ENCODE peak calls at places on chromosomes 12 and 14, in five cellular contexts. V, E, G, T and P are unnamed samples.

GRCh38 chr12:52670961-52671360 is 9.2 kb downstream of the KRT1 start:
- DNase-seq in E (no peak), G (no peak), T (no peak), V (no peak), P (no peak)

GRCh38 chr14:34593740-34594375 is 36.1 kb downstream of the SNX6 start:
- DNase-seq in V (no peak), G (no peak), T (peak), E (no peak), P (no peak)

GRCh38 chr12:810635-811415 is 58.4 kb downstream of the WNK1 start:
- DNase-seq in T (no peak), V (no peak), E (no peak), G (peak), P (no peak)

GRCh38 chr12:120117961-120118709 is 1.6 kb upstream of the RAB35 start:
- DNase-seq in G (no peak), E (peak), T (peak), V (no peak), P (no peak)

GRCh38 chr12:110269622-110270124 is 11.4 kb upstream of the ATP2A2 start:
- DNase-seq in V (no peak), E (peak), G (no peak), T (peak), P (peak)

GRCh38 chr14:40292664-40293063 is 860.4 kb upstream of the FBXO33 start:
- DNase-seq in G (no peak), V (no peak), E (no peak), T (no peak), P (no peak)

GRCh38 chr12:92621312-92621711 is 81.5 kb upstream of the PLEKHG7 start:
- DNase-seq in E (no peak), G (no peak), T (no peak), V (no peak), P (no peak)

GRCh38 chr12:23751641-23752040 is 197.8 kb downstream of the SOX5 start:
- DNase-seq in E (no peak), V (no peak), G (no peak), T (no peak), P (no peak)

GRCh38 chr14:71931492-71932228 is 569 bp upstream of the RGS6 start:
- DNase-seq in E (no peak), V (no peak), T (no peak), G (peak), P (no peak)

GRCh38 chr12:92571169-92571568 is 131.6 kb upstream of the PLEKHG7 start:
- DNase-seq in T (no peak), G (no peak), E (no peak), V (no peak), P (no peak)

GRCh38 chr12:78898416-78898815 is 33.8 kb downstream of the SYT1 start:
- DNase-seq in E (peak), T (no peak), G (no peak), V (no peak), P (no peak)

GRCh38 chr12:116293687-116294463 is 16.4 kb upstream of the MED13L start:
- DNase-seq in T (no peak), E (no peak), G (no peak), V (no peak), P (no peak)

GRCh38 chr12:24083787-24084186 is 134.3 kb upstream of the SOX5 start:
- DNase-seq in V (no peak), G (no peak), T (no peak), E (no peak), P (no peak)

GRCh38 chr12:106906715-106907114 is 49.0 kb upstream of the TMEM263 start:
- DNase-seq in V (no peak), G (no peak), E (no peak), T (no peak), P (no peak)

GRCh38 chr14:102508774-102509743 is 517 bp downstream of the ANKRD9 start:
- DNase-seq in E (peak), G (peak), T (peak), V (no peak), P (peak)

GRCh38 chr14:94426526-94426925 is 26.1 kb downstream of the SERPINA11 start:
- DNase-seq in G (no peak), T (no peak), E (no peak), V (no peak), P (no peak)

GRCh38 chr14:71485833-71486232 is 446.4 kb upstream of the RGS6 start:
- DNase-seq in G (no peak), V (no peak), T (no peak), E (no peak), P (no peak)

GRCh38 chr14:90574640-90575131 is 177.9 kb downstream of the CALM1 start:
- DNase-seq in T (no peak), E (no peak), V (no peak), G (no peak), P (peak)

GRCh38 chr14:63677891-63678379 is 36.3 kb upstream of the WDR89 start:
- DNase-seq in V (no peak), E (no peak), G (no peak), T (peak), P (no peak)

GRCh38 chr14:74244115-74244514 is 4.9 kb downstream of the VSX2 start:
- DNase-seq in G (no peak), E (no peak), V (no peak), T (no peak), P (no peak)

GRCh38 chr12:12503384-12504078 is 59.1 kb downstream of the DUSP16 start:
- DNase-seq in G (peak), T (no peak), V (no peak), E (no peak), P (no peak)

GRCh38 chr14:57573193-57573592 is 79.5 kb upstream of the CCDC198 start:
- DNase-seq in T (no peak), E (peak), V (no peak), G (no peak), P (no peak)

GRCh38 chr14:60637490-60638452 is 11.5 kb downstream of the SIX1 start:
- DNase-seq in G (no peak), T (no peak), V (no peak), E (no peak), P (peak)

GRCh38 chr14:79724934-79725717 is 486.2 kb downstream of the DIO2 start:
- DNase-seq in T (no peak), G (no peak), V (no peak), E (no peak), P (no peak)

GRCh38 chr14:59254911-59255545 is 66.6 kb downstream of the DAAM1 start:
- DNase-seq in E (no peak), V (no peak), G (no peak), T (no peak), P (peak)